ENCODE peak calls at places on chromosomes 3 and 15, in ten cellular contexts. H is right atrium auricular region; M is ovary; S is body of pancreas; T is fibroblast of lung; E is colonic mucosa; K is WERI-Rb-1; R is effector memory CD4-positive, alpha-beta T cell; Y is transverse colon; P is IMR-90. G is an unnamed sample. For H3K36me3, the result is how much of the 10 kb centered on the place peaks cover.

GRCh38 chr3:169755488-169755887 is 9.4 kb downstream of the TERC start:
- DNase-seq in S (no peak), E (no peak), P (no peak), M (no peak), H (no peak), R (no peak), T (no peak), Y (no peak), K (no peak), G (no peak)

GRCh38 chr3:38651153-38651789 is 1.8 kb upstream of the SCN5A start:
- DNase-seq in E (peak), Y (peak), M (peak), H (no peak), R (peak), K (peak), P (peak), T (peak), S (peak), G (peak)

GRCh38 chr15:60255390-60255789 is 142.4 kb downstream of the ANXA2 start:
- DNase-seq in M (no peak), E (no peak), R (no peak), T (no peak), K (no peak), S (no peak), Y (no peak), P (no peak), H (no peak), G (no peak)

GRCh38 chr15:70299931-70300858 is 202.5 kb upstream of the TLE3 start:
- DNase-seq in M (no peak), K (no peak), E (no peak), R (peak), H (no peak), P (no peak), S (no peak), T (no peak), Y (peak), G (no peak)

GRCh38 chr3:81601707-81602305 is 159.6 kb downstream of the GBE1 start:
- DNase-seq in T (no peak), P (no peak), H (no peak), M (no peak), K (no peak), Y (no peak), E (no peak), R (no peak), S (peak), G (no peak)

GRCh38 chr3:11136871-11137626 is 17.2 kb upstream of the HRH1 start:
- DNase-seq in M (peak), T (peak), S (no peak), P (peak), H (peak), R (no peak), E (no peak), K (no peak), Y (peak), G (peak)

GRCh38 chr3:152254031-152254430 is 14.7 kb upstream of the MBNL1 start:
- DNase-seq in K (no peak), M (no peak), T (no peak), H (no peak), S (no peak), E (no peak), R (no peak), P (no peak), Y (no peak), G (no peak)

GRCh38 chr3:17315905-17316304 is 426.5 kb downstream of the TBC1D5 start:
- DNase-seq in S (no peak), H (no peak), P (no peak), T (no peak), E (no peak), K (no peak), R (no peak), Y (no peak), M (no peak), G (no peak)

GRCh38 chr15:70856884-70857546 is 3.1 kb upstream of the LARP6 start:
- DNase-seq in T (peak), H (peak), M (peak), R (no peak), E (peak), K (no peak), Y (peak), P (peak), S (peak), G (no peak)

GRCh38 chr3:12515631-12516030 is 29.7 kb downstream of the MKRN2OS start:
- DNase-seq in S (no peak), H (no peak), Y (no peak), K (no peak), P (no peak), M (no peak), T (no peak), R (no peak), E (no peak), G (no peak)

GRCh38 chr3:12516873-12517272 is 28.4 kb downstream of the MKRN2OS start:
- DNase-seq in S (peak), Y (no peak), H (no peak), K (no peak), R (no peak), T (no peak), P (no peak), E (no peak), M (no peak), G (no peak)

GRCh38 chr3:12521010-12521409 is 24.3 kb downstream of the MKRN2OS start:
- DNase-seq in H (no peak), E (no peak), S (no peak), M (no peak), T (no peak), K (no peak), Y (no peak), P (no peak), R (no peak), G (no peak)

GRCh38 chr3:12522721-12523120 is 22.6 kb downstream of the MKRN2OS start:
- DNase-seq in Y (no peak), H (no peak), S (peak), R (no peak), M (no peak), K (no peak), P (no peak), T (no peak), E (no peak), G (no peak)

DNA sequence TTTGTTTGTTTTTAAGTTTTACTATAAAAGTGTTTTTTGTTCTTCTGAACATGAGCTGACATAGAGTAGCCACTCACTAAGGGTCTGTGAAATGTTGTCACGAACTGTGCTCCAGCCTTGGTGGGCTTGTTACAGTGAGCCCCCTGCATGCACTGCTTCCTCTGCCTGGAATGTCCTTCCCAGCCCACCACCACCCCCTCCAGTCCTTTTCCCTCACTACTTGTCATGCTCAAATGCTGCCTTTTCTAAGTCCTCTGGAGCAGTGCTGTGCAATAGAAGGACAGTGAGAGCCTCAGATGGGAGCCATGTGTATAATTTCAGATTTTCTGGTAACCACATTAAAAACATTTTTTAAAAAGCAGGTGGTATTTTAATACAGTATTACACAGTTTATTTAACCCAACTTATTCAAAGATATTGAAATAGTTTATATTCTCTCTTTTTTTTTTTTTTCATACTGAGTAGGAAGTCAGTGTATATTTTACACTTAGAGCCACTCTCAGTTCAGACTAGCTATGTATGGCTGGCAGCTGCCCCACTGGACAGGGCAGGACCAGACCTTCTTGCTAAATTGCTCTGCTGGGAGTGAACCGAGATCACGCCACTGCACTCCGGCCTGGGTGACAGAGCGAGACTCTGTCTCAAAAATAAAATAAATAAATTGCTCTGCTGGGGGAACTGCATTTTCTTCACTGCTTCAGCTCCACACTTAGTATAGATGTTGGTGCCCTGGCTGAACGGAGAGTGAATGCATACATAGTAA is 26.9 kb downstream of the MKRN2OS start:
- DNase-seq in E (no peak), R (no peak), P (no peak), H (no peak), M (no peak), T (no peak), K (no peak), S (no peak), Y (no peak), G (no peak)
- H3K36me3 ChIP-seq in E (under half), R (under half), P (under half), H (under half), M (under half), T (under half), K (under half), S (under half), Y (under half), G (under half)

DNA sequence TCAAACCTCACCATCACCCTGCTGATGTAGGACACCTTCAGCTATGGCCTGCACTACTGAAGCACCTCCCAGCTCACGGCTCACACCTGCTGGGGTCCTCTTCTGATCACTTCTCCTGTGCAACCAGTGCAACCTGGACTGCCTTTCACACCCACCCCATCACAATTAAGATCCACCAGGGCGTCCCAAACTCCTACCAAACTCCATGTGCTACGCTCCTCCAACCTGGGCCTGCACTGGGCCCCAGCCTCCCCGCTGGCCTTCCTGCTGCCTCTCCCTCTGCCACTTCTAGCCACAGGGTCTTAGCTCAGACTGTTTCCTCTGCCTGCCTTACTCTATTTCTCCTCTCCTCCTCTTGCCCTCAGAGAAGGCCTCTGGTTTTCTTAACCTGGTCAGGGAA is 12.8 kb downstream of the MESD start:
- DNase-seq in P (no peak), M (no peak), K (no peak), R (no peak), S (no peak), T (no peak), E (no peak), H (no peak), Y (no peak), G (no peak)
- H3K36me3 ChIP-seq in P (under half), M (under half), K (under half), R (under half), S (under half), T (under half), E (under half), H (under half), Y (under half), G (under half)

GRCh38 chr15:62138124-62138523 is 27.0 kb downstream of the C2CD4B start:
- DNase-seq in S (no peak), K (no peak), H (no peak), R (no peak), E (no peak), P (peak), T (peak), Y (no peak), M (no peak), G (no peak)
- H3K36me3 ChIP-seq in S (under half), K (under half), H (under half), R (under half), E (under half), P (under half), T (under half), Y (under half), M (under half), G (under half)

GRCh38 chr3:108073712-108074431 is 17.0 kb downstream of the CD47 start:
- DNase-seq in M (no peak), T (no peak), H (no peak), K (no peak), R (no peak), E (no peak), Y (no peak), P (peak), S (no peak), G (no peak)
- H3K36me3 ChIP-seq in M (under half), T (under half), H (under half), K (under half), R (under half), E (under half), Y (under half), P (under half), S (under half), G (under half)

GRCh38 chr15:52052076-52052935 is 33.3 kb downstream of the MAPK6 start:
- DNase-seq in E (no peak), H (no peak), R (no peak), S (no peak), M (no peak), K (no peak), Y (no peak), T (no peak), P (no peak), G (no peak)

GRCh38 chr15:52060511-52060910 is 41.5 kb downstream of the MAPK6 start:
- DNase-seq in E (no peak), R (no peak), K (no peak), P (no peak), S (no peak), M (no peak), H (no peak), T (no peak), Y (no peak), G (no peak)

GRCh38 chr15:52056001-52056400 is 37.0 kb downstream of the MAPK6 start:
- DNase-seq in S (no peak), H (no peak), T (no peak), K (no peak), M (no peak), P (no peak), R (no peak), E (no peak), Y (no peak), G (no peak)

GRCh38 chr15:52054381-52054780 is 35.4 kb downstream of the MAPK6 start:
- DNase-seq in R (no peak), K (no peak), E (no peak), Y (no peak), M (no peak), S (no peak), T (no peak), H (no peak), P (peak), G (no peak)

DNA sequence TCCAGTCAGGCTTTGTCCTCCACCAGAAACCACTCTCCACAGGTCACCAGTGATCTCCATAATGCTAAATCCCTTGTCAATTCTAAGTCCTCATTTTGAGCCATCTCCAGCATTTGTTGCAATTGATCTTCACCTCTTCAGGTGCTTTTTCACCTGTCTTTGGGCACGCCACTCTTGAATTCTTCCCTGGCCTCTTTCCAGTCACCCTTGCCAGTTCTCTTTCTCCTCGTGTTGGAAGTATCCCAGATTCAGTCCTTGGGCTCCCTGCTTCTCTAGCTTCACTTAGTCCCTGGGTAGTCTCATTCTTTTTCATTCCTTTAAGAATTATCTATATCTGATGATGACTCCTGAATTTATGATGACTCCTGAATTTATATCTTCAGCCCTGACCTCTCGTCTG is 37.5 kb downstream of the MAPK6 start:
- DNase-seq in H (no peak), M (no peak), E (no peak), R (no peak), P (no peak), K (no peak), T (no peak), Y (no peak), S (no peak), G (no peak)
- H3K36me3 ChIP-seq in H (half or more), M (under half), E (under half), R (under half), P (under half), K (half or more), T (under half), Y (under half), S (under half), G (under half)

DNA sequence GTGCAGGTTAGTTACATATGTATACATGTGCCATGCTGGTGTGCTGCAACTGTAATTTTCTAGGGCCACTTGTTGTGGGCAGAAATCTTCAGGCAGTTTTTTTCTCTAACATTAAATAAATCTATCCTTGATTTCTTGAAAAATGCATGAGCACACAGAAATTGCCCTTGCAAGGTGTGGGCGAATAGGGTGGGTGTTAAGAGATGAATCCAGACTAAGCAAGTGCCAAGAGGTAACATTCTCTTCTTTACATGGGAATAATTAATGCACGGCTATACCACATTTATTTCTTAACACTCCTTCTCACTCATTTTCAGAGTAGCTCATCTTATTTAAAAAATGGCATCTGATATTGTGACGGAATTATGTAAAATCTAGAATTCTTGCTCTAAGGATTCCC is 719.6 kb downstream of the AGBL1 start:
- DNase-seq in E (no peak), P (no peak), S (no peak), R (no peak), K (no peak), H (no peak), T (no peak), Y (no peak), M (no peak), G (no peak)
- H3K36me3 ChIP-seq in E (under half), P (under half), S (under half), R (under half), K (under half), H (under half), T (under half), Y (under half), M (under half), G (under half)

G was measured in Caco-2.